ENCODE peak calls at places on chromosomes 6 and 20, in seven cellular contexts. One of them, this sample, is unnamed.

GRCh38 chr6:125867483-125867935 is 76.7 kb downstream of the NCOA7 start:
- DNase-seq in heart right ventricle: no peak
- DNase-seq in aorta: no peak
- DNase-seq in right cardiac atrium: no peak
- DNase-seq in HL-60: peak
- DNase-seq in A549: peak
- DNase-seq in substantia nigra: no peak
- DNase-seq in this sample: peak

GRCh38 chr6:47655719-47656595 is 42.4 kb upstream of the ADGRF4 start:
- DNase-seq in heart right ventricle: peak
- DNase-seq in aorta: no peak
- DNase-seq in right cardiac atrium: no peak
- DNase-seq in HL-60: no peak
- DNase-seq in A549: peak
- DNase-seq in substantia nigra: no peak
- DNase-seq in this sample: peak

GRCh38 chr20:53917145-53918009 is 153.0 kb downstream of the BCAS1 start:
- DNase-seq in heart right ventricle: peak
- DNase-seq in aorta: peak
- DNase-seq in right cardiac atrium: peak
- DNase-seq in HL-60: no peak
- DNase-seq in A549: no peak
- DNase-seq in substantia nigra: no peak
- DNase-seq in this sample: no peak

GRCh38 chr6:156190270-156190669 is 586.9 kb upstream of the ARID1B start:
- DNase-seq in heart right ventricle: no peak
- DNase-seq in aorta: no peak
- DNase-seq in right cardiac atrium: no peak
- DNase-seq in HL-60: no peak
- DNase-seq in A549: no peak
- DNase-seq in substantia nigra: no peak
- DNase-seq in this sample: no peak

GRCh38 chr20:17667445-17667844 is 14.6 kb downstream of the RRBP1 start:
- DNase-seq in heart right ventricle: no peak
- DNase-seq in aorta: no peak
- DNase-seq in right cardiac atrium: no peak
- DNase-seq in HL-60: no peak
- DNase-seq in A549: no peak
- DNase-seq in substantia nigra: no peak
- DNase-seq in this sample: no peak

GRCh38 chr6:7813704-7814103 is 87.8 kb downstream of the BMP6 start:
- DNase-seq in heart right ventricle: no peak
- DNase-seq in aorta: no peak
- DNase-seq in right cardiac atrium: no peak
- DNase-seq in HL-60: no peak
- DNase-seq in A549: peak
- DNase-seq in substantia nigra: no peak
- DNase-seq in this sample: no peak

GRCh38 chr6:73585566-73586415 is 65.0 kb upstream of the EEF1A1 start:
- DNase-seq in heart right ventricle: no peak
- DNase-seq in aorta: no peak
- DNase-seq in right cardiac atrium: no peak
- DNase-seq in HL-60: peak
- DNase-seq in A549: peak
- DNase-seq in substantia nigra: no peak
- DNase-seq in this sample: no peak

GRCh38 chr6:134863763-134864510 is 86.0 kb downstream of the ALDH8A1 start:
- DNase-seq in heart right ventricle: no peak
- DNase-seq in aorta: no peak
- DNase-seq in right cardiac atrium: no peak
- DNase-seq in HL-60: no peak
- DNase-seq in A549: no peak
- DNase-seq in substantia nigra: no peak
- DNase-seq in this sample: no peak

GRCh38 chr6:159061805-159062563 is 17.2 kb upstream of the TAGAP start:
- DNase-seq in heart right ventricle: no peak
- DNase-seq in aorta: no peak
- DNase-seq in right cardiac atrium: no peak
- DNase-seq in HL-60: no peak
- DNase-seq in A549: no peak
- DNase-seq in substantia nigra: no peak
- DNase-seq in this sample: no peak

GRCh38 chr6:161649841-161650240 is 376.0 kb upstream of the AGPAT4 start:
- DNase-seq in heart right ventricle: no peak
- DNase-seq in aorta: no peak
- DNase-seq in right cardiac atrium: no peak
- DNase-seq in HL-60: no peak
- DNase-seq in A549: no peak
- DNase-seq in substantia nigra: no peak
- DNase-seq in this sample: no peak

GRCh38 chr6:16876201-16876600 is 114.9 kb upstream of the ATXN1 start:
- DNase-seq in heart right ventricle: no peak
- DNase-seq in aorta: no peak
- DNase-seq in right cardiac atrium: no peak
- DNase-seq in HL-60: no peak
- DNase-seq in A549: no peak
- DNase-seq in substantia nigra: no peak
- DNase-seq in this sample: no peak

GRCh38 chr6:51841656-51842055 is 245.8 kb downstream of the PKHD1 start:
- DNase-seq in heart right ventricle: no peak
- DNase-seq in aorta: no peak
- DNase-seq in right cardiac atrium: no peak
- DNase-seq in HL-60: no peak
- DNase-seq in A549: no peak
- DNase-seq in substantia nigra: no peak
- DNase-seq in this sample: no peak

GRCh38 chr6:45563092-45563491 is 185.4 kb upstream of the SUPT3H start:
- DNase-seq in heart right ventricle: no peak
- DNase-seq in aorta: no peak
- DNase-seq in right cardiac atrium: peak
- DNase-seq in HL-60: no peak
- DNase-seq in A549: no peak
- DNase-seq in substantia nigra: no peak
- DNase-seq in this sample: no peak

GRCh38 chr20:25204550-25205276 is 9.2 kb downstream of the ENTPD6 start:
- DNase-seq in heart right ventricle: no peak
- DNase-seq in aorta: no peak
- DNase-seq in right cardiac atrium: peak
- DNase-seq in HL-60: no peak
- DNase-seq in A549: no peak
- DNase-seq in substantia nigra: no peak
- DNase-seq in this sample: no peak

GRCh38 chr20:2042400-2042799 is 48.5 kb upstream of the PDYN start:
- DNase-seq in heart right ventricle: no peak
- DNase-seq in aorta: no peak
- DNase-seq in right cardiac atrium: no peak
- DNase-seq in HL-60: no peak
- DNase-seq in A549: no peak
- DNase-seq in substantia nigra: no peak
- DNase-seq in this sample: no peak

GRCh38 chr6:108565091-108565766 is 4.5 kb downstream of the FOXO3 start:
- DNase-seq in heart right ventricle: no peak
- DNase-seq in aorta: no peak
- DNase-seq in right cardiac atrium: no peak
- DNase-seq in HL-60: peak
- DNase-seq in A549: no peak
- DNase-seq in substantia nigra: no peak
- DNase-seq in this sample: no peak

GRCh38 chr20:61929561-61929960 is 136.1 kb downstream of the TAF4 start:
- DNase-seq in heart right ventricle: peak
- DNase-seq in aorta: no peak
- DNase-seq in right cardiac atrium: no peak
- DNase-seq in HL-60: no peak
- DNase-seq in A549: no peak
- DNase-seq in substantia nigra: no peak
- DNase-seq in this sample: no peak

GRCh38 chr6:42226251-42227143 is 8.8 kb upstream of the MRPS10 start:
- DNase-seq in heart right ventricle: no peak
- DNase-seq in aorta: no peak
- DNase-seq in right cardiac atrium: no peak
- DNase-seq in HL-60: no peak
- DNase-seq in A549: peak
- DNase-seq in substantia nigra: no peak
- DNase-seq in this sample: peak

GRCh38 chr6:10177703-10178102 is 237.2 kb downstream of the TFAP2A start:
- DNase-seq in heart right ventricle: no peak
- DNase-seq in aorta: no peak
- DNase-seq in right cardiac atrium: no peak
- DNase-seq in HL-60: no peak
- DNase-seq in A549: peak
- DNase-seq in substantia nigra: no peak
- DNase-seq in this sample: no peak

GRCh38 chr6:24357336-24358218 is at the start of gene DCDC2:
- DNase-seq in heart right ventricle: no peak
- DNase-seq in aorta: peak
- DNase-seq in right cardiac atrium: peak
- DNase-seq in HL-60: no peak
- DNase-seq in A549: peak
- DNase-seq in substantia nigra: no peak
- DNase-seq in this sample: no peak

GRCh38 chr20:10671850-10672578 is 1.8 kb downstream of the JAG1 start:
- DNase-seq in heart right ventricle: peak
- DNase-seq in aorta: no peak
- DNase-seq in right cardiac atrium: peak
- DNase-seq in HL-60: no peak
- DNase-seq in A549: no peak
- DNase-seq in substantia nigra: peak
- DNase-seq in this sample: no peak

GRCh38 chr20:23257106-23257761 is 93.4 kb upstream of the NXT1 start:
- DNase-seq in heart right ventricle: peak
- DNase-seq in aorta: no peak
- DNase-seq in right cardiac atrium: peak
- DNase-seq in HL-60: no peak
- DNase-seq in A549: no peak
- DNase-seq in substantia nigra: no peak
- DNase-seq in this sample: no peak
- H3K27ac ChIP-seq in heart right ventricle: peak
- H3K27ac ChIP-seq in aorta: peak
- H3K27ac ChIP-seq in right cardiac atrium: peak
- H3K27ac ChIP-seq in HL-60: peak
- H3K27ac ChIP-seq in A549: no peak
- H3K27ac ChIP-seq in substantia nigra: no peak
- H3K27ac ChIP-seq in this sample: peak

DNA sequence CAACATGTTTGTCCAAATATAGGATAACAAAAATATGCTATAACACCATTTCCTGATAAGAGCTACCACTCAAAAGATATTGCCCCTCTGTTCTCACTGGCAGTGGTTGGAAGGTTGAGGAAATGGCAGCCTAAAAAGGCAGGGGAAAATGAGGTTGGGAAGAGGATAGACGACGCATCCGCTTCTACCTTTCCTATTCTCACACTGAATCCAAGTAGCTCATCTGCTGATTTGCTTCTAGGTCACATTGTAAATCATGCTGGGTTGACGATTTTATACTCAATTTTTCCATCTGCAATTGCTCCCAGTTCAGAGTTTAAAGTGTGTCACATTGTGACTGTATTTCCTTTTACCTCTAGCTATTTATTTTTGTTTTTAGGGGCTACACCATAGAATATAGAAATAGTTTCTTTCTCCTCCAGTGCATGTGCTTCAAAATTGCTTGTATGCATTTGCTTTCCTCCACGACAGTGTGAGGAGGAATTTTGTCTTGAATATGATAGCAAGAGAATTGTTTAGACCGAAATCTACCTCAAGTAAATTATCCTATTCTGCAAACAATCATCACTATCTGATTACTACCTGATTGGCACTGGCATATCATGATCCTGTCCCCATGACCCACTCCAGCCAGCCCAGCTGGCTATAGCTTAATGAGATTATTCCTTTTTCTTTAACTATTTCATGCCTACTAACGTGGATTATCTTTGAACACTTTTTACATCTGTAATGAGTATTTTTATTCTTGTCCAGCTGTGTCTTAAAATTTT is 179.6 kb upstream of the RAB32 start:
- DNase-seq in heart right ventricle: no peak
- DNase-seq in aorta: no peak
- DNase-seq in right cardiac atrium: no peak
- DNase-seq in HL-60: no peak
- DNase-seq in A549: no peak
- DNase-seq in substantia nigra: no peak
- DNase-seq in this sample: no peak
- H3K27ac ChIP-seq in heart right ventricle: no peak
- H3K27ac ChIP-seq in aorta: no peak
- H3K27ac ChIP-seq in right cardiac atrium: no peak
- H3K27ac ChIP-seq in HL-60: no peak
- H3K27ac ChIP-seq in A549: no peak
- H3K27ac ChIP-seq in substantia nigra: no peak
- H3K27ac ChIP-seq in this sample: no peak

GRCh38 chr20:21099653-21100589 is 6.2 kb downstream of the LINC00237 start:
- DNase-seq in heart right ventricle: peak
- DNase-seq in aorta: peak
- DNase-seq in right cardiac atrium: peak
- DNase-seq in HL-60: peak
- DNase-seq in A549: peak
- DNase-seq in substantia nigra: no peak
- DNase-seq in this sample: no peak
- H3K27ac ChIP-seq in heart right ventricle: no peak
- H3K27ac ChIP-seq in aorta: no peak
- H3K27ac ChIP-seq in right cardiac atrium: no peak
- H3K27ac ChIP-seq in HL-60: peak
- H3K27ac ChIP-seq in A549: no peak
- H3K27ac ChIP-seq in substantia nigra: peak
- H3K27ac ChIP-seq in this sample: no peak

GRCh38 chr6:111713196-111713705 is 107.6 kb upstream of the TRAF3IP2 start:
- DNase-seq in heart right ventricle: no peak
- DNase-seq in aorta: no peak
- DNase-seq in right cardiac atrium: no peak
- DNase-seq in HL-60: no peak
- DNase-seq in A549: no peak
- DNase-seq in substantia nigra: no peak
- DNase-seq in this sample: no peak
- H3K27ac ChIP-seq in heart right ventricle: no peak
- H3K27ac ChIP-seq in aorta: no peak
- H3K27ac ChIP-seq in right cardiac atrium: no peak
- H3K27ac ChIP-seq in HL-60: no peak
- H3K27ac ChIP-seq in A549: no peak
- H3K27ac ChIP-seq in substantia nigra: peak
- H3K27ac ChIP-seq in this sample: no peak

This sample was measured in epithelial cell of prostate.